ENCODE peak calls at places on chromosomes 12 and 14, in four cellular contexts. P is tibial nerve, D is ovary, K is heart left ventricle. J is an unnamed sample. For H3K4me1, the result is how much of the 10 kb centered on the place peaks cover.

GRCh38 chr12:67038486-67038885 is 230.7 kb upstream of the CAND1 start:
- DNase-seq in P (no peak), D (no peak), K (no peak), J (no peak)

GRCh38 chr12:43309845-43310405 is 242.1 kb downstream of the ADAMTS20 start:
- DNase-seq in P (no peak), D (no peak), K (no peak), J (no peak)

GRCh38 chr14:50619569-50620141 is 48.5 kb downstream of the SAV1 start:
- DNase-seq in P (no peak), D (no peak), K (no peak), J (no peak)

GRCh38 chr14:104445086-104445485 is 134.5 kb upstream of the C14orf180 start:
- DNase-seq in P (no peak), D (no peak), K (no peak), J (peak)

GRCh38 chr12:54378791-54379400 is 5.6 kb downstream of the ZNF385A start:
- DNase-seq in P (no peak), D (peak), K (peak), J (peak)

GRCh38 chr14:72678360-72678759 is 215.5 kb downstream of the DPF3 start:
- DNase-seq in P (no peak), D (no peak), K (no peak), J (no peak)

GRCh38 chr12:117865505-117865904 is 103.3 kb downstream of the KSR2 start:
- DNase-seq in P (no peak), D (no peak), K (no peak), J (no peak)

GRCh38 chr14:97246648-97247047 is 449.5 kb downstream of the VRK1 start:
- DNase-seq in P (no peak), D (no peak), K (no peak), J (no peak)

GRCh38 chr14:103696466-103697071 is 18.7 kb downstream of the XRCC3 start:
- DNase-seq in P (no peak), D (peak), K (peak), J (peak)

GRCh38 chr12:48292030-48292429 is 58.7 kb downstream of the ZNF641 start:
- DNase-seq in P (no peak), D (no peak), K (no peak), J (no peak)

GRCh38 chr12:59239993-59240392 is 319.7 kb upstream of the LRIG3 start:
- DNase-seq in P (no peak), D (no peak), K (no peak), J (no peak)

GRCh38 chr12:88833641-88834116 is 253.4 kb upstream of the KITLG start:
- DNase-seq in P (no peak), D (no peak), K (no peak), J (no peak)

GRCh38 chr12:78406776-78407335 is 457.7 kb upstream of the SYT1 start:
- DNase-seq in P (no peak), D (no peak), K (no peak), J (no peak)

GRCh38 chr12:57236224-57236924 is 6.9 kb downstream of the SHMT2 start:
- DNase-seq in P (no peak), D (no peak), K (no peak), J (peak)

GRCh38 chr12:96233941-96234461 is 39.8 kb downstream of the ELK3 start:
- DNase-seq in P (peak), D (peak), K (peak), J (peak)

GRCh38 chr12:31220633-31221565 is 105.1 kb downstream of the SINHCAF start:
- DNase-seq in P (no peak), D (no peak), K (no peak), J (no peak)

GRCh38 chr14:50675597-50675996 is 7.5 kb upstream of the SAV1 start:
- DNase-seq in P (no peak), D (no peak), K (no peak), J (no peak)

GRCh38 chr14:60650382-60650961 is 1.2 kb upstream of the SIX1 start:
- DNase-seq in P (no peak), D (no peak), K (no peak), J (no peak)

GRCh38 chr14:40204441-40205175 is 772.4 kb upstream of the FBXO33 start:
- DNase-seq in P (no peak), D (no peak), K (no peak), J (no peak)

GRCh38 chr12:124971603-124972002 is 17.3 kb downstream of the DHX37 start:
- DNase-seq in P (no peak), D (no peak), K (no peak), J (no peak)

GRCh38 chr14:58815781-58816297 is 178.1 kb downstream of the DACT1 start:
- DNase-seq in P (no peak), D (no peak), K (no peak), J (no peak)

GRCh38 chr12:104750061-104750460 is 208.0 kb downstream of the SLC41A2 start:
- DNase-seq in P (peak), D (no peak), K (no peak), J (no peak)

GRCh38 chr14:81296263-81296923 is 75.6 kb upstream of the GTF2A1 start:
- DNase-seq in P (no peak), D (no peak), K (no peak), J (no peak)

GRCh38 chr12:34397591-34398365 is 375.5 kb downstream of the ALG10 start:
- DNase-seq in P (peak), D (peak), K (peak), J (peak)

GRCh38 chr14:20427231-20428009 is 8.5 kb downstream of the KLHL33 start:
- DNase-seq in P (no peak), D (no peak), K (no peak), J (no peak)

GRCh38 chr12:38384816-38385491 is 68.4 kb downstream of the ALG10B start:
- DNase-seq in P (no peak), D (no peak), K (no peak), J (no peak)

GRCh38 chr12:125254856-125255255 is 189.6 kb downstream of the AACS start:
- DNase-seq in P (no peak), D (no peak), K (no peak), J (no peak)

GRCh38 chr12:62766516-62766915 is 168.4 kb downstream of the PPM1H start:
- DNase-seq in P (no peak), D (no peak), K (no peak), J (no peak)

GRCh38 chr12:116955382-116956021 is 44.8 kb downstream of the FBXW8 start:
- DNase-seq in P (peak), D (no peak), K (no peak), J (no peak)

GRCh38 chr12:117640511-117640910 is 279.1 kb upstream of the NOS1 start:
- DNase-seq in P (no peak), D (no peak), K (no peak), J (no peak)

GRCh38 chr14:91088585-91088984 is 25.3 kb upstream of the DGLUCY start:
- DNase-seq in P (no peak), D (no peak), K (no peak), J (no peak)

GRCh38 chr12:67811437-67812361 is 163.2 kb downstream of the DYRK2 start:
- DNase-seq in P (no peak), D (no peak), K (no peak), J (no peak)

GRCh38 chr14:75427126-75427481 is 718 bp upstream of the JDP2 start:
- DNase-seq in P (no peak), D (no peak), K (no peak), J (no peak)
- H3K27ac ChIP-seq in P (peak), D (peak), K (peak), J (no peak)

GRCh38 chr14:23163830-23164229 is 19.6 kb downstream of the SLC7A8 start:
- DNase-seq in P (no peak), D (no peak), K (no peak), J (no peak)

GRCh38 chr14:23164250-23164649 is 19.2 kb downstream of the SLC7A8 start:
- DNase-seq in P (no peak), D (no peak), K (no peak), J (no peak)

GRCh38 chr14:23160924-23161522 is 22.4 kb downstream of the SLC7A8 start:
- DNase-seq in P (no peak), D (peak), K (no peak), J (peak)

GRCh38 chr14:23162800-23163199 is 20.7 kb downstream of the SLC7A8 start:
- DNase-seq in P (no peak), D (no peak), K (no peak), J (no peak)

DNA sequence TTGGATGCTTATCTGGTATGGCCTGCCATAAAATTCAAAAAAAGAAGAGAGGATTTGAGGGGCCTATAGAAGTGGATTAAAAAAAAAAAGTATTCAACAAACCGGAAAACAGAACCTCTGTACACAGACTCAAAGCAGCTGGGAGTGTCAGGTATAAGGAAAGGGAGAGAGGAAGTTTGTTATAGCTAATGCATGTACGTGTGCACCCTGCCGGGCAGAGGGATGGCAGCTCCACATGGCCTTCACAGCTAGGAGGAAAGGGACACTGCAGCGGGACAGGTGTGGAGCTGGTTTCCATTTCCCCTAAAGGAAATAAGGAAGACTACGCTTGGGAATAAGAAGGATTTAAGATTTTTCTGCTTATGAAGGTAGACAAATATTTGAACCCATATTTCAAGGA is 21.5 kb downstream of the SLC7A8 start:
- DNase-seq in P (no peak), D (no peak), K (no peak), J (no peak)
- H3K4me3 ChIP-seq in P (no peak), D (no peak), K (no peak), J (no peak)

DNA sequence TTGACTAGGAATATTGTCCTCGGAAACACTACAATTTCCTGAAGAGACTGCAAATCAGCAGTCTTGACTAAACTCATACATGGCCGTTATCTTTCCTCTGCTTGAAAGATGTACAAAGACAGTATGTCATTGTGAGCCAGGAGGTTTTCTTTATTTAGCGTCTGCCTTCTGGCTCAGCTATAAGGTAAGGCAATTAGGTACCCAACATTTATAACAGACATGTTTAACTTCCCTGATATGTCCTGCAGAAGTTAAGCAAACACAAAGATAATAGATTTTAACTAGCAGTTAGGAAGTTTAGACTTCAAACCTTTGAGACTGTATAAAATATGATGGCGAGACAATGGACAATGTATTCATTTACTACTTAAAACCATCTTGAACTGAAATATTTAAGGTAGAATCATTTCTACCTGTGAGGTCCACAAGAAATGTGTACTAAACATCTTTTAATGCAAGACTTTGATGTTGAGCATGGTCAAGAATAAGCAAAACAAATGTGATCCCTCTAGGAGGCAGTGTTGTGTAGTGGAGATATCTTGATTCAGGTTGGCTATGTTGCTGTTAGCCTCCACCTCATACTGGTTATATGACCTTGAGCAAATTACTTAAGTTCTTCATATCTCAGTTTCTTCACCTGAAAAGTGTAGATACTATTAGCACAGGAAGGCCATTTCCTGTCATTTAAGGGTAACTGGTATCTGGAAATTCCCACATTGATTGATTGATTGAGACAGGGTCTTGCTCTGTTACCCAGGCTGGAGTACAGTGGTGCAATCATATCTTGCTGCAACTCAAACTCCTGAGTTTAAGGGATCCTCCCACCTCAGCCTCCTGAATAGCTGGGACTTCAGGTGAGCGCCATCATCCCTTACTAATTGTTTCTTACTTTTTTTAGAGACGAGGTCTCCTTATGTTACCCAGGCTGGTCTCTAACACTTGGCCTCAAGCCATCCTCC is 96.3 kb upstream of the EEA1 start:
- DNase-seq in P (peak), D (no peak), K (no peak), J (no peak)
- H3K4me1 ChIP-seq in P (under half), D (under half), K (under half), J (under half)

DNA sequence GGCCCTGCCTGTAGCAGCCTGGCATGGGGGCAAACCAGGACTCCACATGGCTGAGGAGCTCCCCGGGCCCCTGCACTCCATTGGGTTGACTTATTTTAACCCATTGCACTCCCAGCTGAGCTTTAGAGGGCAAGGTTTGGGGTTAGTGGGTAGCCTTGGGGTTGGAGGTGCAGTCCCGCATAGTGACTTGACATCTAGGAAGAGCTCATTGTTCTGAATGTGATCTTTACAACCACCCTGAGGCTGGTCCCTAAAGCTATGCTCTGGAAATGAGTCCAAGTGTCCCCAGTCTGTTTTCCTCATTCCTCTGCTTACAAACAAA is 36.4 kb downstream of the NFKBIA start:
- DNase-seq in P (no peak), D (no peak), K (no peak), J (no peak)
- H3K27ac ChIP-seq in P (peak), D (no peak), K (no peak), J (no peak)

DNA sequence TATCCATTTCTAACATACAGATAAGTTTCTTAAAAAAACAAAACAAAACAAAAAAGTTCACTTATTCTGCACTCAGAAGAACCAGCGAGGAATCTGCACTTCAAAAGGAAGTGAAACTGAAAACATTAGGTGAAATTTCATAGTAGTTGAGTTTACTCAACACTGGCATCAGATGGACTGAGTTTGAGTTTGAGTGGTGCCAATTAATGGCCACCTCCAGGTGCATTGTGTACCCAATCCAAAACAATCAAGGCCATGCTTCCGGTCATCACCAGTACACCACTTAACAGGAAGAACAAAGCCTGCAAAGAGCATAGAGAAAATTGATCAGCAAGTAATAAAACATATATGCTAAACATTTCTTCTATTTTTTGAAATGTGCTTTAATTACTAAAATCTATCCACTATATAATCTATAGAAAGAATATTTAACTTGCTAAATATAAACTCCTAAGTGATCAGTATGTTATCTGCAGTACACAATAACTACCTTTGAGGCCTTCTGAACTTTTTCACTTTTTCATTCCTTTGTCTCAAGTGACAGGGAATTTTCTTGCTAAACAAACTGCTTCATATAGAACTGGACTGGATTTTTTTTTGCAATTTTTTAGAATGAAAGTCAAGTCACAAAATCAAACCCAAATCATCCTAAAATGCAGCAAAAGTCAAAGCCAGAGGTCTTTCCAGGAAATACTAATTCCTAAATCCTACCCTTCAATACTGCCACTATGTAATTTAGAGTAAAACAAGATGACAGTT is 11.5 kb downstream of the SLC38A2 start:
- DNase-seq in P (no peak), D (no peak), K (no peak), J (no peak)
- H3K4me3 ChIP-seq in P (no peak), D (no peak), K (no peak), J (no peak)

GRCh38 chr12:9669019-9669326 is 540 bp upstream of the CLEC2D start:
- DNase-seq in P (no peak), D (no peak), K (no peak), J (no peak)
- H3K4me1 ChIP-seq in P (under half), D (under half), K (under half), J (under half)

J was measured in aorta.